ENCODE peak calls at places on chromosome 22, in ten cellular contexts. One of them, this sample, is unnamed.

GRCh38 chr22:28958611-28959010 is 75.2 kb downstream of the ZNRF3 start:
- DNase-seq in AG10803: peak
- DNase-seq in endothelial cell: no peak
- DNase-seq in osteocyte: no peak
- DNase-seq in fibroblast of lung: peak
- DNase-seq in bronchial epithelial cell: peak
- DNase-seq in Panc1: no peak
- DNase-seq in CD8-positive, alpha-beta T cell: no peak
- DNase-seq in GM10248: no peak
- DNase-seq in nephron progenitor cell: no peak
- DNase-seq in this sample: no peak

GRCh38 chr22:44287121-44287693 is 25.5 kb downstream of the SHISAL1 start:
- DNase-seq in AG10803: peak
- DNase-seq in endothelial cell: no peak
- DNase-seq in osteocyte: no peak
- DNase-seq in fibroblast of lung: no peak
- DNase-seq in bronchial epithelial cell: no peak
- DNase-seq in Panc1: no peak
- DNase-seq in CD8-positive, alpha-beta T cell: no peak
- DNase-seq in GM10248: no peak
- DNase-seq in nephron progenitor cell: no peak
- DNase-seq in this sample: no peak

GRCh38 chr22:44663256-44663999 is 38.6 kb upstream of the PRR5 start:
- DNase-seq in AG10803: no peak
- DNase-seq in endothelial cell: no peak
- DNase-seq in osteocyte: no peak
- DNase-seq in fibroblast of lung: no peak
- DNase-seq in bronchial epithelial cell: no peak
- DNase-seq in Panc1: no peak
- DNase-seq in CD8-positive, alpha-beta T cell: no peak
- DNase-seq in GM10248: no peak
- DNase-seq in nephron progenitor cell: no peak
- DNase-seq in this sample: no peak

GRCh38 chr22:29478326-29479276 is 1.4 kb upstream of the NEFH start:
- DNase-seq in AG10803: no peak
- DNase-seq in endothelial cell: peak
- DNase-seq in osteocyte: no peak
- DNase-seq in fibroblast of lung: no peak
- DNase-seq in bronchial epithelial cell: no peak
- DNase-seq in Panc1: no peak
- DNase-seq in CD8-positive, alpha-beta T cell: peak
- DNase-seq in GM10248: no peak
- DNase-seq in nephron progenitor cell: peak
- DNase-seq in this sample: no peak

GRCh38 chr22:37245740-37246139 is 1.7 kb upstream of the RAC2 start:
- DNase-seq in AG10803: no peak
- DNase-seq in endothelial cell: no peak
- DNase-seq in osteocyte: no peak
- DNase-seq in fibroblast of lung: no peak
- DNase-seq in bronchial epithelial cell: no peak
- DNase-seq in Panc1: no peak
- DNase-seq in CD8-positive, alpha-beta T cell: no peak
- DNase-seq in GM10248: no peak
- DNase-seq in nephron progenitor cell: no peak
- DNase-seq in this sample: no peak

GRCh38 chr22:19483481-19484244 is 3.9 kb downstream of the CDC45 start:
- DNase-seq in AG10803: peak
- DNase-seq in endothelial cell: no peak
- DNase-seq in osteocyte: no peak
- DNase-seq in fibroblast of lung: peak
- DNase-seq in bronchial epithelial cell: peak
- DNase-seq in Panc1: no peak
- DNase-seq in CD8-positive, alpha-beta T cell: no peak
- DNase-seq in GM10248: no peak
- DNase-seq in nephron progenitor cell: no peak
- DNase-seq in this sample: no peak

GRCh38 chr22:28962042-28962554 is 78.7 kb downstream of the ZNRF3 start:
- DNase-seq in AG10803: no peak
- DNase-seq in endothelial cell: no peak
- DNase-seq in osteocyte: no peak
- DNase-seq in fibroblast of lung: no peak
- DNase-seq in bronchial epithelial cell: no peak
- DNase-seq in Panc1: no peak
- DNase-seq in CD8-positive, alpha-beta T cell: no peak
- DNase-seq in GM10248: no peak
- DNase-seq in nephron progenitor cell: no peak
- DNase-seq in this sample: no peak

GRCh38 chr22:17781319-17782031 is 7.2 kb upstream of the BID start:
- DNase-seq in AG10803: peak
- DNase-seq in endothelial cell: no peak
- DNase-seq in osteocyte: no peak
- DNase-seq in fibroblast of lung: peak
- DNase-seq in bronchial epithelial cell: peak
- DNase-seq in Panc1: no peak
- DNase-seq in CD8-positive, alpha-beta T cell: peak
- DNase-seq in GM10248: peak
- DNase-seq in nephron progenitor cell: no peak
- DNase-seq in this sample: peak

GRCh38 chr22:47297261-47298016 is 535.0 kb downstream of the TBC1D22A start:
- DNase-seq in AG10803: no peak
- DNase-seq in endothelial cell: no peak
- DNase-seq in osteocyte: peak
- DNase-seq in fibroblast of lung: no peak
- DNase-seq in bronchial epithelial cell: no peak
- DNase-seq in Panc1: no peak
- DNase-seq in CD8-positive, alpha-beta T cell: no peak
- DNase-seq in GM10248: peak
- DNase-seq in nephron progenitor cell: no peak
- DNase-seq in this sample: no peak

GRCh38 chr22:23183107-23183698 is 2.9 kb downstream of the BCR start:
- DNase-seq in AG10803: peak
- DNase-seq in endothelial cell: peak
- DNase-seq in osteocyte: no peak
- DNase-seq in fibroblast of lung: peak
- DNase-seq in bronchial epithelial cell: peak
- DNase-seq in Panc1: no peak
- DNase-seq in CD8-positive, alpha-beta T cell: no peak
- DNase-seq in GM10248: no peak
- DNase-seq in nephron progenitor cell: peak
- DNase-seq in this sample: no peak

GRCh38 chr22:18023509-18024275 is 669 bp downstream of the MICAL3 start:
- DNase-seq in AG10803: peak
- DNase-seq in endothelial cell: peak
- DNase-seq in osteocyte: no peak
- DNase-seq in fibroblast of lung: peak
- DNase-seq in bronchial epithelial cell: peak
- DNase-seq in Panc1: no peak
- DNase-seq in CD8-positive, alpha-beta T cell: peak
- DNase-seq in GM10248: peak
- DNase-seq in nephron progenitor cell: peak
- DNase-seq in this sample: peak

GRCh38 chr22:44924724-44925123 is 85.1 kb downstream of the PHF21B start:
- DNase-seq in AG10803: no peak
- DNase-seq in endothelial cell: no peak
- DNase-seq in osteocyte: no peak
- DNase-seq in fibroblast of lung: no peak
- DNase-seq in bronchial epithelial cell: peak
- DNase-seq in Panc1: no peak
- DNase-seq in CD8-positive, alpha-beta T cell: no peak
- DNase-seq in GM10248: no peak
- DNase-seq in nephron progenitor cell: no peak
- DNase-seq in this sample: no peak

GRCh38 chr22:30015846-30016245 is 64.4 kb upstream of the HORMAD2 start:
- DNase-seq in AG10803: peak
- DNase-seq in endothelial cell: no peak
- DNase-seq in osteocyte: no peak
- DNase-seq in fibroblast of lung: peak
- DNase-seq in bronchial epithelial cell: no peak
- DNase-seq in Panc1: no peak
- DNase-seq in CD8-positive, alpha-beta T cell: no peak
- DNase-seq in GM10248: no peak
- DNase-seq in nephron progenitor cell: no peak
- DNase-seq in this sample: no peak

GRCh38 chr22:28594784-28595324 is 84.8 kb downstream of the TTC28 start:
- DNase-seq in AG10803: peak
- DNase-seq in endothelial cell: no peak
- DNase-seq in osteocyte: no peak
- DNase-seq in fibroblast of lung: peak
- DNase-seq in bronchial epithelial cell: peak
- DNase-seq in Panc1: peak
- DNase-seq in CD8-positive, alpha-beta T cell: no peak
- DNase-seq in GM10248: peak
- DNase-seq in nephron progenitor cell: no peak
- DNase-seq in this sample: no peak

GRCh38 chr22:20775342-20775895 is 1.5 kb downstream of the SERPIND1 start:
- DNase-seq in AG10803: no peak
- DNase-seq in endothelial cell: no peak
- DNase-seq in osteocyte: no peak
- DNase-seq in fibroblast of lung: no peak
- DNase-seq in bronchial epithelial cell: no peak
- DNase-seq in Panc1: no peak
- DNase-seq in CD8-positive, alpha-beta T cell: no peak
- DNase-seq in GM10248: no peak
- DNase-seq in nephron progenitor cell: no peak
- DNase-seq in this sample: no peak
- TF ChIP-seq CTCF in AG10803: no peak
- TF ChIP-seq CTCF in endothelial cell: no peak
- TF ChIP-seq CTCF in osteocyte: no peak
- TF ChIP-seq CTCF in fibroblast of lung: no peak
- TF ChIP-seq CTCF in bronchial epithelial cell: no peak
- TF ChIP-seq CTCF in Panc1: no peak
- TF ChIP-seq CTCF in CD8-positive, alpha-beta T cell: no peak
- TF ChIP-seq CTCF in GM10248: no peak
- TF ChIP-seq CTCF in nephron progenitor cell: no peak
- TF ChIP-seq CTCF in this sample: no peak

DNA sequence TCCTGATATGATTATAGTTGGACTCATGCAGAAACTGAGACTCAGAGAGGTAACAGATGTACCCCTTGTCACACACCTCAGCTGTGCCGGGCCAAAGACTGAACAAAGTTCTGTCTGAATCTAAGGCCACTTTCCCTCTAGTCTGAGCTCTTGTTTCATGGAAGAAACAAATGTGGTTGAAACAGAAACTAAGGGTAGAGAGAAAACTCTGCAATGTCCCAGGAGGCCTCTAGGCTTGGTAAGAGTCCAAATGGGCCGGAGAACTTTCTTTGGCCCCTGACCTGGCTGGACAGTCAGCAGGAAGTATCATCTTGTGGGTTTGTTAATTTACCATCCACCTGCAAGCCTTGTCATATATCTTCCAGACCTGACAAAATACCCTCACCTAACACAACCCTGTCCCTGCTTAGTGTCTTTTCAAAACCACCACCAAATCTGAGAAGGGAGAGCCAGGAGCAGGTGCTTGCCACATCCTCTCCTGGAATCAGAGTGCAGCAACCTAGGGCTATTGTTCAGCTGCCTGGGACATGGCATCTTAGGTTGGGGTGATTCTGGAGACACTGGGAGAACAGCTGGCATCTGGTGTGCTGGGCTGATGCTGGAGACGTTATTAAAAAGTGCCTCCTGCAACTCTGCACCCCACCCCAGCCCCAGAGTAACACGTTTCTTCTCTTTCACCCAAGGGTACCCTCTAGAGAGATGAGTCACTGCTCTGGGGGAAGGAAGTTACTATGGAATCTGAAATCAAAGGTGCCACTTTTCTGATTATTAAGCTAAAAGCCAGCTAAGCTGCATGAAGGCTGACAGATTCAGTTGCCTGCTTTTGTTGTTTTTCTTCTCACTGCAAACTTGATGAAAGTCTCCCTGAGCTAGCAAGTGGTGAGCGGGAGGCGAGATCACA is 126.3 kb upstream of the TIMP3 start:
- DNase-seq in AG10803: no peak
- DNase-seq in endothelial cell: no peak
- DNase-seq in osteocyte: no peak
- DNase-seq in fibroblast of lung: no peak
- DNase-seq in bronchial epithelial cell: no peak
- DNase-seq in Panc1: no peak
- DNase-seq in CD8-positive, alpha-beta T cell: no peak
- DNase-seq in GM10248: no peak
- DNase-seq in nephron progenitor cell: no peak
- DNase-seq in this sample: no peak
- TF ChIP-seq CTCF in AG10803: peak
- TF ChIP-seq CTCF in endothelial cell: no peak
- TF ChIP-seq CTCF in osteocyte: no peak
- TF ChIP-seq CTCF in fibroblast of lung: peak
- TF ChIP-seq CTCF in bronchial epithelial cell: no peak
- TF ChIP-seq CTCF in Panc1: no peak
- TF ChIP-seq CTCF in CD8-positive, alpha-beta T cell: no peak
- TF ChIP-seq CTCF in GM10248: no peak
- TF ChIP-seq CTCF in nephron progenitor cell: no peak
- TF ChIP-seq CTCF in this sample: no peak

GRCh38 chr22:50548046-50548912 is 2.6 kb downstream of the KLHDC7B start:
- DNase-seq in AG10803: no peak
- DNase-seq in endothelial cell: no peak
- DNase-seq in osteocyte: peak
- DNase-seq in fibroblast of lung: no peak
- DNase-seq in bronchial epithelial cell: no peak
- DNase-seq in Panc1: no peak
- DNase-seq in CD8-positive, alpha-beta T cell: peak
- DNase-seq in GM10248: peak
- DNase-seq in nephron progenitor cell: no peak
- DNase-seq in this sample: no peak
- TF ChIP-seq CTCF in AG10803: no peak
- TF ChIP-seq CTCF in endothelial cell: no peak
- TF ChIP-seq CTCF in osteocyte: no peak
- TF ChIP-seq CTCF in fibroblast of lung: no peak
- TF ChIP-seq CTCF in bronchial epithelial cell: no peak
- TF ChIP-seq CTCF in Panc1: no peak
- TF ChIP-seq CTCF in CD8-positive, alpha-beta T cell: no peak
- TF ChIP-seq CTCF in GM10248: peak
- TF ChIP-seq CTCF in nephron progenitor cell: no peak
- TF ChIP-seq CTCF in this sample: no peak

DNA sequence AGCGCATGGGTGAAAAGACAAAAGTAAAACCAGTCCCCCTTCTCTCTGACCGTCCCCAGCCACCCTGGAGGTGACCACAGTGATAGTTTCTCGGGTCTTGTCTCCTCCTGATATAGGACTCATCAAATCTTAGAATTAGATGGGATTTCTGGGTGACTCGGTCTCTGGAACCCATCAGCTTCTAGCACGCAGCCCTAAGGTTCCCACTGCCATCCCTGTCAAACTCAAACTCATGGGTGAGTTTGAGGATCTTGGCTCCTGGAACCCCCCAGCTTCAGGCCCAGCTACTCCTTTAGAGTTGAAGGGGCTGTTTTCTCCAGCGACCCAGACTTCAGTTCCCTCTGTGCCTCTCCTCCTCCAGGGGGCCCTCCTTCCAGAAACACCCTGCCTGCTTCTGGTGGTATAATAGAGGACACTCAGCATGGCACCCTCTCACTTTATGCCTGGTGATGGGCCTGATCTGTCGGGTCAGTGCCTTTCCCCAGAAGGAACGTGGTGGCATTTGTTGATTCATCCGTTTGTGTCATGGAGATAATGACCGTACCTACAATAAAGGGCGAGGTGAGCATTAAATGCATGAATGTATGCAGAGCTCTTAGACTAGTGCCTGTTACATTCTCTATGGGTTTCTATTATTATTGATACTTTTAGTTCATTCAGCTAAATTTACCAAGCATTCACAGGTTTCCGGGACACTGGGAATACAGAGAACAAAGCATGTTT is 31.7 kb downstream of the MCM5 start:
- DNase-seq in AG10803: no peak
- DNase-seq in endothelial cell: no peak
- DNase-seq in osteocyte: no peak
- DNase-seq in fibroblast of lung: no peak
- DNase-seq in bronchial epithelial cell: no peak
- DNase-seq in Panc1: no peak
- DNase-seq in CD8-positive, alpha-beta T cell: no peak
- DNase-seq in GM10248: no peak
- DNase-seq in nephron progenitor cell: no peak
- DNase-seq in this sample: no peak
- TF ChIP-seq CTCF in AG10803: peak
- TF ChIP-seq CTCF in endothelial cell: no peak
- TF ChIP-seq CTCF in osteocyte: no peak
- TF ChIP-seq CTCF in fibroblast of lung: peak
- TF ChIP-seq CTCF in bronchial epithelial cell: no peak
- TF ChIP-seq CTCF in Panc1: no peak
- TF ChIP-seq CTCF in CD8-positive, alpha-beta T cell: no peak
- TF ChIP-seq CTCF in GM10248: no peak
- TF ChIP-seq CTCF in nephron progenitor cell: no peak
- TF ChIP-seq CTCF in this sample: no peak

This sample was measured in omental fat pad.